ENCODE peak calls at places on chromosomes 2 and 18, in ten cellular contexts. Q is lower lobe of right lung; E is psoas muscle; R is right lobe of liver; B is pancreas; W is iPS DF 6.9; N is mammary epithelial cell; F is CD4-positive, CD25-positive, alpha-beta regulatory T cell; M is uterus; G is tibial nerve. T is an unnamed sample. For H3K36me3 and H3K9me3, the result is how much of the 10 kb centered on the place peaks cover.

GRCh38 chr18:8046421-8046820 is 479.3 kb downstream of the PTPRM start:
- DNase-seq in G (no peak), Q (no peak), N (no peak), W (no peak), F (no peak), E (no peak), B (no peak), M (no peak), R (no peak), T (no peak)

GRCh38 chr2:84212611-84213314 is 246.3 kb downstream of the SUCLG1 start:
- DNase-seq in E (no peak), F (no peak), N (no peak), W (no peak), B (no peak), R (no peak), G (no peak), M (no peak), Q (no peak), T (no peak)

GRCh38 chr18:61551586-61551985 is 218.4 kb downstream of the CDH20 start:
- DNase-seq in G (peak), B (peak), M (no peak), W (peak), F (no peak), Q (no peak), N (peak), E (no peak), R (no peak), T (no peak)

GRCh38 chr2:233831011-233831721 is 23.2 kb downstream of the HJURP start:
- DNase-seq in M (no peak), B (no peak), N (peak), R (no peak), F (no peak), Q (no peak), W (no peak), E (no peak), G (no peak), T (no peak)

GRCh38 chr18:27931563-27931962 is 245.4 kb downstream of the CDH2 start:
- DNase-seq in W (no peak), B (no peak), E (no peak), Q (no peak), F (no peak), M (no peak), N (no peak), R (no peak), G (no peak), T (no peak)

GRCh38 chr2:20603791-20604190 is 47.1 kb downstream of the HS1BP3 start:
- DNase-seq in Q (no peak), F (no peak), B (no peak), E (peak), G (no peak), R (no peak), W (no peak), M (peak), N (no peak), T (no peak)

GRCh38 chr2:8500124-8501054 is 181.5 kb upstream of the ID2 start:
- DNase-seq in R (no peak), W (no peak), G (no peak), N (no peak), B (peak), F (no peak), E (no peak), M (peak), Q (no peak), T (no peak)

GRCh38 chr2:154689158-154689557 is 9.3 kb upstream of the KCNJ3 start:
- DNase-seq in W (no peak), M (no peak), R (no peak), G (no peak), N (no peak), Q (no peak), F (no peak), B (no peak), E (no peak), T (no peak)

GRCh38 chr2:84878896-84879594 is 1.8 kb downstream of the TRABD2A start:
- DNase-seq in W (no peak), N (no peak), Q (no peak), B (no peak), G (no peak), E (no peak), R (no peak), M (no peak), F (no peak), T (no peak)

GRCh38 chr2:224927671-224928173 is 114.5 kb downstream of the DOCK10 start:
- DNase-seq in F (peak), E (no peak), B (no peak), G (no peak), N (no peak), M (no peak), W (no peak), R (no peak), Q (peak), T (peak)

GRCh38 chr2:101340141-101340541 is 31.6 kb upstream of the RNF149 start:
- DNase-seq in M (no peak), B (no peak), E (no peak), N (no peak), R (no peak), G (no peak), Q (no peak), F (no peak), W (no peak), T (no peak)

GRCh38 chr2:11160256-11160655 is 5.0 kb downstream of the SLC66A3 start:
- DNase-seq in B (no peak), G (no peak), R (no peak), E (no peak), F (no peak), Q (no peak), N (no peak), M (no peak), W (no peak), T (no peak)

GRCh38 chr2:98164256-98164655 is 77.3 kb downstream of the VWA3B start:
- DNase-seq in Q (no peak), W (no peak), R (no peak), F (no peak), B (no peak), E (no peak), G (no peak), N (peak), M (no peak), T (no peak)

GRCh38 chr2:168198476-168199192 is 48.8 kb downstream of the STK39 start:
- DNase-seq in F (no peak), B (no peak), Q (no peak), W (no peak), E (no peak), G (no peak), M (no peak), N (peak), R (no peak), T (no peak)

GRCh38 chr2:205776139-205776538 is 93.8 kb downstream of the NRP2 start:
- DNase-seq in G (no peak), W (peak), R (peak), F (no peak), B (peak), N (no peak), E (peak), Q (peak), M (peak), T (no peak)

GRCh38 chr2:241974096-241974495 is 104.6 kb downstream of the RTP5 start:
- DNase-seq in B (no peak), R (no peak), Q (no peak), N (no peak), M (no peak), G (no peak), F (no peak), W (no peak), E (no peak), T (no peak)

GRCh38 chr2:42971947-42972736 is 179.8 kb upstream of the HAAO start:
- DNase-seq in N (peak), G (no peak), B (no peak), Q (no peak), M (peak), R (no peak), F (no peak), E (no peak), W (no peak), T (no peak)

GRCh38 chr2:138030459-138030858 is 66.2 kb downstream of the HNMT start:
- DNase-seq in N (peak), B (no peak), R (no peak), G (no peak), F (no peak), Q (no peak), W (no peak), E (no peak), M (no peak), T (no peak)

GRCh38 chr2:178279636-178280035 is 85.3 kb downstream of the OSBPL6 start:
- DNase-seq in N (no peak), M (no peak), E (no peak), G (no peak), F (no peak), W (no peak), Q (no peak), B (no peak), R (no peak), T (no peak)

GRCh38 chr2:10709290-10709939 is 12.0 kb upstream of the ATP6V1C2 start:
- DNase-seq in N (peak), M (no peak), G (no peak), B (no peak), Q (no peak), W (peak), E (no peak), F (no peak), R (peak), T (no peak)

GRCh38 chr2:9336209-9336533 is 87.2 kb downstream of the ITGB1BP1 start:
- DNase-seq in R (peak), N (no peak), B (no peak), F (no peak), G (no peak), Q (no peak), E (no peak), M (no peak), W (no peak), T (no peak)

GRCh38 chr2:239277401-239278085 is 123.3 kb downstream of the HDAC4 start:
- DNase-seq in R (no peak), M (peak), F (no peak), W (no peak), Q (no peak), N (no peak), G (no peak), E (no peak), B (no peak), T (peak)

GRCh38 chr2:203688798-203689197 is 17.6 kb upstream of the CD28 start:
- DNase-seq in W (no peak), N (peak), M (peak), B (peak), E (peak), G (peak), R (no peak), F (no peak), Q (peak), T (no peak)

GRCh38 chr18:11323359-11323819 is 174.0 kb upstream of the PIEZO2 start:
- DNase-seq in N (peak), W (no peak), R (no peak), Q (no peak), M (no peak), F (no peak), G (no peak), B (peak), E (no peak), T (no peak)

GRCh38 chr18:74731097-74731496 is 133.4 kb downstream of the ZNF407 start:
- DNase-seq in B (no peak), R (no peak), N (peak), Q (no peak), M (no peak), G (no peak), E (no peak), F (no peak), W (no peak), T (no peak)

GRCh38 chr2:154850532-154850931 is 152.0 kb downstream of the KCNJ3 start:
- DNase-seq in B (no peak), E (no peak), R (no peak), N (no peak), G (no peak), Q (no peak), M (no peak), W (no peak), F (no peak), T (no peak)

GRCh38 chr2:240611601-240612210 is 13.6 kb upstream of the GPR35 start:
- DNase-seq in F (no peak), B (no peak), Q (peak), W (no peak), M (no peak), N (no peak), E (peak), G (no peak), R (peak), T (no peak)

GRCh38 chr18:27378396-27379094 is 193.4 kb upstream of the CHST9 start:
- DNase-seq in N (peak), R (no peak), G (no peak), Q (no peak), M (no peak), E (no peak), F (no peak), W (no peak), B (peak), T (no peak)

GRCh38 chr2:239774933-239775622 is 250.1 kb downstream of the NDUFA10 start:
- DNase-seq in W (no peak), N (no peak), R (no peak), M (no peak), B (no peak), G (no peak), E (no peak), F (no peak), Q (no peak), T (no peak)

GRCh38 chr2:204019572-204020501 is 83.3 kb downstream of the ICOS start:
- DNase-seq in M (no peak), F (peak), W (no peak), G (no peak), B (no peak), Q (no peak), E (no peak), N (peak), R (no peak), T (no peak)

GRCh38 chr2:158458617-158458920 is 1.8 kb downstream of the PKP4 start:
- DNase-seq in M (no peak), N (no peak), R (no peak), F (no peak), W (no peak), B (no peak), E (no peak), Q (no peak), G (no peak), T (no peak)

GRCh38 chr2:11540148-11540995 is 6.5 kb downstream of the GREB1 start:
- DNase-seq in W (no peak), B (peak), M (peak), F (no peak), E (no peak), R (peak), Q (no peak), G (peak), N (no peak), T (no peak)

GRCh38 chr2:122033796-122034195 is 278.3 kb downstream of the TSN start:
- DNase-seq in E (no peak), Q (no peak), N (no peak), G (no peak), B (no peak), W (no peak), M (no peak), R (no peak), F (no peak), T (no peak)

GRCh38 chr2:182924311-182924710 is 57.9 kb upstream of the FRZB start:
- DNase-seq in E (no peak), N (peak), R (no peak), Q (no peak), M (no peak), B (no peak), F (no peak), G (no peak), W (no peak), T (no peak)

GRCh38 chr2:73112026-73112912 is 479 bp downstream of the RAB11FIP5 start:
- DNase-seq in N (peak), E (peak), R (no peak), W (no peak), G (no peak), B (no peak), Q (peak), M (peak), F (peak), T (no peak)

GRCh38 chr18:58046087-58046793 is 2.2 kb downstream of the NEDD4L start:
- DNase-seq in W (no peak), R (no peak), M (no peak), N (no peak), E (no peak), Q (no peak), G (no peak), B (no peak), F (no peak), T (no peak)

DNA sequence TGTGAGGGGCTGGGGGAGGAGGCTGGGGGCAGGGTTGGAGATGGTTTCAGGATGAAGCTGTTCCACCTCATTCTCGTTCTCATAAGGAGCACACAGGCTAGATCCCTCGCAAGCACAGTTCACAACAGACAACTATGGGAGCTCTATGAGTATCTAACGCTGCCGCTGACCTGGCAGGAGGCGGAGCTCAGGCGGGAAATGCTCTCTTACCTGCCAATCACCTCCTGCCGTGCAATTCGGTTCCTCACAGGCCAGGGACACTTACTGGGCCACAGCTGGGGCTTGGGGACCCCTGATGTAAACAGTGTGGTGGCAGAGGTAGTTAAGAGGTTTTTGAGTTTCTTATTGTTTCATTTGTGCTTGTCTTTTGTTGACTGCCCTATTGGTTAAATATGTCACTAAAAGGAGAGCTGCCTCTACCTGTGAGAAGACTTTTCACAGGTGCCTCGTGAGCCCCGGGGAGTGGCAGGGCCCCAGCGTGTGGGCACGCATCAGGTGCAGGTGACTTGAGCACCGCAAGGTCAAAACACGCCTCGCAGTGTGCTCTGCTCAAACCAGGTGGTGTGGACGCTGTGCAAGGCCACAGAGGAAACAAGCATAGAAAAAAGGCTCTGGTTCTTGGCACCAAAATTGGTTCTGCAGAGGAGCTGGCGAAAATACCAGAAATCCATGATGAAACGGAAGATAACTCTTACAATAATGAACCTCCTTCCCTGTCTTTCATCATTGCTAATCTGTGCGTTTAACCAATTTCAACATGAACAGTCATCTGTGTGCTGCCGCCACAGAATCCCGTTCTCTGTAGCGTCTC is 10.2 kb downstream of the MLPH start:
- DNase-seq in N (no peak), Q (no peak), E (no peak), G (no peak), M (no peak), F (no peak), B (peak), R (no peak), W (no peak), T (no peak)
- H3K27ac ChIP-seq in N (no peak), Q (peak), E (no peak), G (no peak), M (no peak), F (no peak), B (no peak), R (no peak), W (no peak), T (no peak)

GRCh38 chr2:215404357-215404719 is 31.5 kb downstream of the FN1 start:
- DNase-seq in R (no peak), W (no peak), Q (no peak), E (no peak), N (no peak), M (no peak), F (no peak), G (no peak), B (no peak), T (no peak)

GRCh38 chr2:215405722-215406581 is 29.9 kb downstream of the FN1 start:
- DNase-seq in F (no peak), M (no peak), G (no peak), Q (no peak), E (no peak), N (no peak), R (no peak), B (no peak), W (no peak), T (no peak)

GRCh38 chr2:215407596-215408264 is 28.1 kb downstream of the FN1 start:
- DNase-seq in W (no peak), B (no peak), F (no peak), G (no peak), N (no peak), M (no peak), R (no peak), Q (no peak), E (no peak), T (no peak)

GRCh38 chr2:215409331-215410127 is 26.3 kb downstream of the FN1 start:
- DNase-seq in W (no peak), M (no peak), G (no peak), Q (no peak), N (peak), B (no peak), R (no peak), E (no peak), F (no peak), T (no peak)

GRCh38 chr2:215407061-215407460 is 28.8 kb downstream of the FN1 start:
- DNase-seq in W (no peak), B (no peak), R (no peak), N (no peak), G (no peak), E (no peak), F (no peak), Q (no peak), M (no peak), T (no peak)
- H3K36me3 ChIP-seq in W (under half), B (under half), R (half or more), N (half or more), G (half or more), E (under half), F (under half), Q (half or more), M (under half), T (under half)

DNA sequence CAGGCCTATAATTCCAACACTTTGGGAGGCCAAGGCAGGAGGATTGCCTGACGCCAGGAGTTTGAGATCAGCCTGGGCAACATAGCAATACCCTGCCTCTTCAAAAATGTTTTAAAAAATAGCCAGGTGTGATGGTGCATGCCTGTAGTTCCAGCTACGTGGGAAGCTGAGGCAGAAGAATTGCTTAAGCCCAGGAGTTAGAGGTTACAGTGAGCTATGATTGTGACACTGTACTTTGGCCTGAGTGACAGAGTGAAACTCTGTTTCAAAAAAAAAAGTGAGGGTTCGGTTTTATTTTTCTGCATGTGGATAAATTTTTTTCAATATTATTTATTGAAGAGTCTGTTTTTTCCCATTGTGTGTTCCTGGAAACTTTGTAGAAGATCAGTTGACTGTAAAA is 208.1 kb downstream of the SLC4A3 start:
- DNase-seq in F (no peak), G (no peak), W (no peak), M (no peak), B (no peak), R (no peak), E (no peak), N (no peak), Q (no peak), T (no peak)
- H3K9me3 ChIP-seq in F (under half), G (under half), W (under half), M (under half), B (under half), R (under half), E (under half), N (under half), Q (under half), T (under half)

GRCh38 chr18:53952700-53953099 is 271.8 kb downstream of the MBD2 start:
- DNase-seq in Q (no peak), R (no peak), E (no peak), W (no peak), G (no peak), B (no peak), F (no peak), M (no peak), N (no peak), T (no peak)
- H3K27ac ChIP-seq in Q (no peak), R (no peak), E (no peak), W (no peak), G (no peak), B (no peak), F (no peak), M (no peak), N (no peak), T (no peak)

GRCh38 chr2:39266906-39267434 is 23.2 kb upstream of the CDKL4 start:
- DNase-seq in N (no peak), F (no peak), G (no peak), Q (no peak), B (no peak), R (no peak), W (no peak), M (no peak), E (no peak), T (no peak)
- H3K36me3 ChIP-seq in N (under half), F (under half), G (under half), Q (half or more), B (under half), R (under half), W (under half), M (under half), E (half or more), T (under half)

T was measured in CD8-positive, alpha-beta T cell.